ENCODE peak calls at places on chromosomes 4 and X, in six cellular contexts. R, S, M, Y, J and Q are unnamed samples.

GRCh38 chr4:185343726-185344581 is 51.8 kb downstream of the LRP2BP start:
- DNase-seq in S (no peak), J (peak), Y (no peak), M (peak), R (no peak), Q (no peak)

GRCh38 chrX:69065451-69065850 is 99.8 kb downstream of the PJA1 start:
- DNase-seq in S (no peak), R (no peak), J (no peak), M (no peak), Y (no peak), Q (no peak)

GRCh38 chr4:108971473-108971872 is 208.6 kb upstream of the ETNPPL start:
- DNase-seq in Y (no peak), R (no peak), J (no peak), M (no peak), S (no peak), Q (no peak)

GRCh38 chr4:110278127-110278526 is 79.7 kb upstream of the ELOVL6 start:
- DNase-seq in Y (no peak), R (no peak), J (no peak), M (no peak), S (no peak), Q (no peak)

GRCh38 chr4:182885738-182886077 is 31.5 kb downstream of the DCTD start:
- DNase-seq in M (no peak), Y (no peak), S (no peak), J (no peak), R (no peak), Q (no peak)

GRCh38 chr4:38757945-38758344 is 24.8 kb downstream of the TLR10 start:
- DNase-seq in J (no peak), Y (no peak), S (no peak), M (no peak), R (no peak), Q (no peak)

GRCh38 chr4:100348472-100348871 is 158.2 kb upstream of the DDIT4L start:
- DNase-seq in M (no peak), J (peak), R (peak), S (no peak), Y (no peak), Q (no peak)

GRCh38 chr4:115332078-115332477 is 218.7 kb upstream of the NDST4 start:
- DNase-seq in R (no peak), M (no peak), Y (no peak), S (no peak), J (no peak), Q (no peak)

GRCh38 chr4:4430492-4431195 is 43.7 kb downstream of the NSG1 start:
- DNase-seq in S (peak), J (peak), M (no peak), Y (no peak), R (peak), Q (no peak)

GRCh38 chrX:40303256-40304077 is 205.7 kb upstream of the BCOR start:
- DNase-seq in J (no peak), Y (no peak), R (no peak), S (no peak), M (no peak), Q (no peak)

GRCh38 chr4:53854991-53855885 is 209.2 kb downstream of the CHIC2 start:
- DNase-seq in R (no peak), J (no peak), S (no peak), Y (no peak), M (no peak), Q (no peak)

GRCh38 chr4:45569619-45570018 is 554.2 kb downstream of the GABRG1 start:
- DNase-seq in J (no peak), R (no peak), M (no peak), S (no peak), Y (no peak), Q (no peak)

GRCh38 chr4:87853108-87853507 is 20.3 kb downstream of the MEPE start:
- DNase-seq in J (peak), R (peak), M (no peak), Y (no peak), S (no peak), Q (no peak)

GRCh38 chr4:28490669-28491068 is 1630.0 kb downstream of the STIM2 start:
- DNase-seq in M (no peak), S (no peak), Y (no peak), J (no peak), R (no peak), Q (no peak)

GRCh38 chr4:7430965-7431695 is 3.6 kb downstream of the PSAPL1 start:
- DNase-seq in R (no peak), J (no peak), M (peak), S (no peak), Y (no peak), Q (no peak)

GRCh38 chr4:81472249-81473085 is 760 bp upstream of the RASGEF1B start:
- DNase-seq in M (peak), Y (no peak), R (peak), S (peak), J (no peak), Q (no peak)

GRCh38 chr4:1356181-1356998 is 9.4 kb downstream of the UVSSA start:
- DNase-seq in S (peak), Y (no peak), R (peak), J (peak), M (no peak), Q (peak)

GRCh38 chr4:162237676-162238075 is 73.9 kb upstream of the FSTL5 start:
- DNase-seq in S (no peak), J (no peak), Y (no peak), M (no peak), R (no peak), Q (no peak)

GRCh38 chrX:136170109-136170800 is 22.9 kb downstream of the FHL1 start:
- DNase-seq in S (no peak), M (peak), R (no peak), J (peak), Y (no peak), Q (no peak)

GRCh38 chrX:47556045-47556623 is 4.9 kb upstream of the ARAF start:
- DNase-seq in M (peak), J (peak), S (peak), Y (peak), R (peak), Q (peak)

GRCh38 chr4:108685036-108685686 is 34.8 kb downstream of the OSTC start:
- DNase-seq in M (no peak), J (no peak), Y (no peak), S (no peak), R (no peak), Q (no peak)

GRCh38 chr4:126364290-126364978 is 1049.7 kb downstream of the FAT4 start:
- DNase-seq in M (no peak), Y (no peak), R (no peak), S (no peak), J (peak), Q (no peak)

GRCh38 chr4:76458829-76459228 is 23.8 kb downstream of the SHROOM3 start:
- DNase-seq in R (no peak), J (no peak), S (no peak), M (no peak), Y (no peak), Q (no peak)

GRCh38 chr4:22363071-22363470 is 152.8 kb downstream of the ADGRA3 start:
- DNase-seq in S (no peak), M (no peak), J (no peak), Y (no peak), R (no peak), Q (no peak)

GRCh38 chr4:22356996-22357596 is 158.8 kb downstream of the ADGRA3 start:
- DNase-seq in S (no peak), J (peak), R (no peak), M (no peak), Y (no peak), Q (no peak)
- TF ChIP-seq CTCF in S (no peak), J (peak), R (no peak), M (peak), Y (no peak), Q (no peak)

DNA sequence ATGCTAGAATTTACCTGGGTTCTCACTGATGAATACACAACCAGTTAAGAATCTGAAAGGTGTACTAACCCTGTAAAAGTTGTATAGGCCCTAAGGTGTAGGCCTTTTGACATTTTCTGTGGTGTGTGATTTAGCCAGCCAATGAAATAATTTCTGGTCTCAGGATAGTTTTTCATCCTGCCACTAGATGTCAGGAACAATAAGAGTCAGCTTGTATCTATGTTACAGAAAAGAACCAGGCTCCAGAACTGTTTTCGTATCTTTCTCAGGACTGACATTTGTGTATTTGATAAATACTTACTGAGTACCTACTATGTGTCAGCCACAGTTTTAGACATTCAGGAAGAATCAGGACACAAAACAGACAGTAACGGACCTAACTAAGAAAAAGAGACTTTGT is 673.6 kb upstream of the TENM3 start:
- DNase-seq in M (no peak), R (peak), J (no peak), S (no peak), Y (no peak), Q (no peak)
- TF ChIP-seq CTCF in M (peak), R (no peak), J (no peak), S (no peak), Y (peak), Q (no peak)

DNA sequence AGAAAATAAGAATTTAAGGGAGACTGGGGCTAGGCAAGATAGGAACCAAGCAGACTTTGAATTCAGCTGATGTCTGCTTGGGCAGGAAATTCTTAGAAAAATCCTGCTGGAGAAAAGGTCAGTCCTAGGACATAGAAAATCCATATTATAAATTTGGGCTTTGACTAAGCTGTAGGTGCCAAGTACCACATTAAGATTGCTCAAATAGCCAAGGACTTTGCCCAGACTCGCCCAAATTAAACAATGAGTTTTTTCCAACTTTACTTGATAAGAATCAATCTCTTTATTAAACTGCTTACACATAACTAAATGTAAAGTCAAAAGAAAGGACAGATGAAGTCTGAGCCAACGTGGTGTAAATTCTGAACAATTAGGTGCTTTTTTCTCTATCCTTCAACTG is 95.4 kb downstream of the FUNDC1 start:
- DNase-seq in J (no peak), Y (no peak), R (no peak), S (no peak), M (no peak), Q (no peak)
- TF ChIP-seq CTCF in J (no peak), Y (no peak), R (no peak), S (no peak), M (no peak), Q (no peak)

GRCh38 chrX:64570204-64570603 is 175.0 kb upstream of the MTMR8 start:
- DNase-seq in J (no peak), M (no peak), R (no peak), S (no peak), Y (no peak), Q (no peak)
- TF ChIP-seq CTCF in J (no peak), M (no peak), R (no peak), S (no peak), Y (no peak), Q (no peak)

DNA sequence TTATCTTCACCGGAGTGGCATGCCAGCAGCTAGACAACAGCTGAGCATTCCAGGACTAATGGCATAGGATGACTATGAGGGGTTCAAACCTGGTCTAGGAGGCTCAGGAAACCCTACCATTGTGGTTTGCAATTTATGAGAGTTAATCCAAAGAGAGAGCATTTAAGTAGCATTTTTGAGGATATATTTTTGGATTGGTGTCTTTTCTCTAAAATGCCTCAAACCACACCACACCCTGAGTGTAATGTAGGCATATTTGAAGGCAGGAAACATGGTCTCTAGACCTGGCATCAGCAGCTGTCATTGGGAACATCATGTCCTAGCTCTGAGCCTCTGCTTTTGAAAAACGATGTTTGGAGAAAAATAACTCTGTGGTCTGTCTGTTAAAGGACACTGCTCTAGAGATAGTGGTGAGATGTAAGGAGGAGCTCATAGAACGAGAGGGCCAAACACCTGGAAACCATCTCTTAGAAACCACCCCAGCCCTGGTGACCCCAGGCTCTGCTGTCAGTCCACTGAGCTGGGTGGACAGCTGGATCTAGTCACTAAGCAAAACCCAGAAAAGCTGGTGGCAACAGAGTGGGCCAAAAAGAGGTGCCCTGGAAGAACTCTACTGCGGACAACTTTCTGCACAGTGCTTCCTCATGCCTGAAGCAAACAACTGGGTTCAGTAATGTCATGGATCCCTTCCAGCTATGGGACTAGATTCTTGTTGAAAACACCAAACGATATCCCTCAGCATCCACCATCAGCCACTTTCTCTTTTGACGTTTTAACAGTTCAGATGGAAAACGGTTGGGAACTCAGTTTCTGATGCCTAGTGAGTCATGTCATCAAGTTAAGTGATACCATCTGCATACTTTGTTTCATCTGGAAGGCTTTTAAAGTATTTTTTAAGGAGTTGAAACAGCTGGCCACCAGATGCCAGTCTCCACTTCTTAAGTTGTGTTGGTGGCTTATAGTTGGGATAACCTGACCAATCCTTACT is 100.2 kb upstream of the C1QTNF7 start:
- DNase-seq in S (no peak), R (no peak), Y (no peak), M (no peak), J (no peak), Q (no peak)
- TF ChIP-seq CTCF in S (no peak), R (no peak), Y (no peak), M (no peak), J (no peak), Q (no peak)

DNA sequence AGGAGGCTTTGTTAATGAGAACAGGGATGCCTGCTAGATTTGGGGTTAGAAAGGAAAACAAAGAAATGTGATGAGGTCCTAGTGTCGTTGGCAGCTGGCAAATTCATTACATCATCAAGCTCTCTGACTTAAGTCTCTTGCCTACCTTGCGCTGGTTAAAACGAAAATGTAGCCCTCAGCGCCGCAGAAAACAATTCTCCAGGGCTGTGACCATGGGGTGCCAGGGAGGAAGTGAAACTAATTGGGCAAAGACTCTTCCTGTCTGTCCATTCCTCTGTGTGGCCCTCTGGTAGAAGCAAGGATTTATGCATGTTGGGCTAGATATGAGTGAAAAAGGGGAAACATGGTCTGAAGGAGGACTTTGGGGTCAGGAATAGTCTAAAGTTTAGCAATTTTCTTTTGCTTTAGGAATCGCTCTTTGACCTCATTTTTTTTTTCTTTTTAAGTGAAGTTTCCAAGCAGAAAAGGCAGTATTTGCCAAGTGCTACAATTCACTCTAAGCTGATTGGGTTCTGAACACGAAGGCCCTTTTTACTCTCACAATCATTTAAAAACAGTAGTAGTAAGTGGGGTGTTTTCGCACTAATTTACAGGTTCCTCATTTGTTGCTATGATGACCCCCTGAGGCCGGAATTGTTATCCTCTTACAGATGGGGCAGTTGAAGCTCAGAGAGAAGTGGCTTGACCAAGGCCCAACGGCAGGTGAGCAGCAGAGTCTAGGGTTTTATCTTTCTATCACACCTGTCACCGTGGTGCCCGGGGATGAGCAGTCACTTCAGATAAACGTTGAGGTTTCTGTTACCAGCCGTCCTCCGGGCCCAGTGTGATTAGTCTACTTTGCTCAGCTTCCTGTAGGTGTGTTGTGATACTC is 27.3 kb upstream of the CHRNA9 start:
- DNase-seq in R (no peak), J (no peak), S (peak), M (peak), Y (no peak), Q (peak)
- TF ChIP-seq CTCF in R (no peak), J (no peak), S (peak), M (no peak), Y (no peak), Q (no peak)

DNA sequence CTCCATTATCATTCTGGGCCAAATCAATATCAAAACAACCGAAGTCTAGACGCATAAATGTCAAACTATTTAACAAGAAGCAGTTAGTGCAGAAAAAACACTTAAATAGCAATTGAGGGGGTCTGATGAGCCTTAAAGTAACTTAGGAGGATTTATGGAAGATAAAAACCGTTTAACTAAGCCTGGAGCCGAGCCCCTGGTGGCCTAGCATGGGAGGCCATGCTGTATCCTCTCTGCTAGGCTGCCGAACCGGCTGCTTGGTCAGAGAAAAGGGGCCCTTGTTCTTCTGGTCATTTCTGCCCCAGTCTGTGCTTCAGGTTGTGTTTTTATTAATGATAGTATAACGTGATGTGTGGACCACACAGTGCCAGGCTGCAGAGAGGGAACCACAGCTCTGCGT is 72.4 kb downstream of the CPZ start:
- DNase-seq in J (no peak), R (no peak), Y (no peak), S (no peak), M (no peak), Q (no peak)
- TF ChIP-seq CTCF in J (no peak), R (no peak), Y (no peak), S (no peak), M (no peak), Q (no peak)

DNA sequence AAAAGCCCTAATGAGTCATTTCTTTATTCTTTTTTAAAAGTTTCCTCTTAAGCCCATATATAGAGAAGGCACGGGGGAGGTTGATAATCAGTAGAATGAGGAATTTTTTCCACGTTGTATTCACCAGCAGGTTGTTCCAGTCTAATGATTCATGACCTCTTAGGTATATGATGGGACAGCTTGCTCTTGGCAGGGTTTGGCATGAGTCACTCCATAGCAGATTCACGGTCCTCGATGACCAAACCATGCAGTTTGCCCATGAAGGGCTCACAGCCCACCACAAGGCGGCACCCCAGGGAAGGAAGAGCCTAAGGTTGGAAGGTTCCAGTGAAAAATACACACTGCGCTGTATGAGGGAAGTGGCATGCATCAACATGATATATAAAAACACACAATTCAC is 623.8 kb upstream of the DIPK2B start:
- DNase-seq in M (no peak), Y (no peak), S (peak), J (peak), R (peak), Q (no peak)
- TF ChIP-seq CTCF in M (no peak), Y (no peak), S (peak), J (peak), R (peak), Q (no peak)

GRCh38 chr4:134470544-134470943 is 269.0 kb upstream of the PABPC4L start:
- DNase-seq in J (peak), M (no peak), S (no peak), R (no peak), Y (no peak), Q (no peak)
- TF ChIP-seq CTCF in J (peak), M (peak), S (no peak), R (no peak), Y (no peak), Q (no peak)

GRCh38 chr4:169005453-169006099 is 4.5 kb downstream of the CBR4 start:
- DNase-seq in R (no peak), M (no peak), Y (no peak), J (no peak), S (no peak), Q (no peak)
- TF ChIP-seq CTCF in R (peak), M (peak), Y (peak), J (no peak), S (no peak), Q (no peak)